ENCODE peak calls at places on chromosomes 2 and 18, in seven cellular contexts. R is AG09319; J is NT2/D1; Z is RWPE2; E is non-pigmented ciliary epithelial cell; D is activated T-helper 1 cell treated with anti-CD3 and anti-CD28 coated beads, Interleukin-12 subunit alpha, Interleukin-12 subunit beta, Interleukin-2, Interleukin-4 antibody, amounts not matched to agents 30 ng/mL and 10 ng/mL and 1 ng/mL, durations not matched to agents 14 hours and 24 hours and 36 hours; K is GM10248. C is an unnamed sample.

GRCh38 chr2:159379181-159379580 is 92.7 kb upstream of the WDSUB1 start:
- DNase-seq in R (no peak), J (no peak), Z (no peak), E (no peak), D (no peak), K (no peak), C (no peak)

GRCh38 chr2:58448065-58448507 is 207.0 kb upstream of the FANCL start:
- DNase-seq in R (peak; percentile 10), J (peak; percentile 83), Z (no peak), E (peak; percentile 30), D (no peak), K (peak; percentile 22), C (peak; percentile 69)

GRCh38 chr2:104733544-104733943 is 120.4 kb upstream of the POU3F3 start:
- DNase-seq in R (no peak), J (peak; percentile 42), Z (no peak), E (no peak), D (no peak), K (no peak), C (peak; percentile 27)

GRCh38 chr2:43228782-43229659 is 2.6 kb upstream of the ZFP36L2 start:
- DNase-seq in R (no peak), J (no peak), Z (no peak), E (no peak), D (no peak), K (no peak), C (no peak)

GRCh38 chr2:14831458-14831857 is 198.9 kb downstream of the LRATD1 start:
- DNase-seq in R (no peak), J (no peak), Z (no peak), E (no peak), D (no peak), K (no peak), C (no peak)

GRCh38 chr2:217981084-217981730 is 21.6 kb downstream of the TNS1 start:
- DNase-seq in R (no peak), J (no peak), Z (no peak), E (no peak), D (no peak), K (no peak), C (no peak)

GRCh38 chr2:166239548-166239947 is 111.7 kb upstream of the SCN1A start:
- DNase-seq in R (no peak), J (no peak), Z (peak; percentile 54), E (peak; percentile 92), D (no peak), K (no peak), C (no peak)

GRCh38 chr18:76823574-76823973 is 1.2 kb downstream of the ZNF236 start:
- DNase-seq in R (no peak), J (no peak), Z (peak; percentile 52), E (no peak), D (no peak), K (peak; percentile 44), C (no peak)

GRCh38 chr18:23703057-23703986 is 14.1 kb downstream of the LAMA3 start:
- DNase-seq in R (peak; percentile 45), J (no peak), Z (no peak), E (peak; percentile 38), D (no peak), K (peak; percentile 45), C (peak; percentile 26)

GRCh38 chr2:236656166-236656565 is 86.5 kb downstream of the ACKR3 start:
- DNase-seq in R (no peak), J (no peak), Z (no peak), E (no peak), D (no peak), K (no peak), C (no peak)

GRCh38 chr2:64848363-64848762 is 140.8 kb upstream of the SLC1A4 start:
- DNase-seq in R (no peak), J (no peak), Z (no peak), E (no peak), D (no peak), K (no peak), C (no peak)

GRCh38 chr2:207765541-207765940 is 4.2 kb downstream of the FZD5 start:
- DNase-seq in R (no peak), J (peak; percentile 87), Z (no peak), E (no peak), D (no peak), K (no peak), C (no peak)

GRCh38 chr2:54927751-54928615 is 122.3 kb downstream of the RTN4 start:
- DNase-seq in R (no peak), J (no peak), Z (no peak), E (no peak), D (no peak), K (no peak), C (no peak)

GRCh38 chr18:8504451-8504850 is 104.8 kb upstream of the RAB12 start:
- DNase-seq in R (no peak), J (no peak), Z (no peak), E (no peak), D (no peak), K (no peak), C (no peak)

GRCh38 chr2:101473911-101474751 is 781 bp downstream of the RFX8 start:
- DNase-seq in R (no peak), J (peak; percentile 25), Z (no peak), E (no peak), D (peak; percentile 52), K (no peak), C (no peak)

GRCh38 chr2:144524190-144524957 is 4.5 kb upstream of the ZEB2 start:
- DNase-seq in R (no peak), J (peak; percentile 77), Z (no peak), E (no peak), D (no peak), K (no peak), C (no peak)

GRCh38 chr18:54608008-54608642 is 17.1 kb downstream of the DYNAP start:
- DNase-seq in R (peak; percentile 2), J (no peak), Z (no peak), E (no peak), D (no peak), K (no peak), C (no peak)

GRCh38 chr2:33033524-33034150 is 86.9 kb downstream of the LTBP1 start:
- DNase-seq in R (no peak), J (no peak), Z (no peak), E (no peak), D (no peak), K (no peak), C (peak; percentile 29)

GRCh38 chr2:64730551-64731305 is 77.0 kb upstream of the SERTAD2 start:
- DNase-seq in R (peak; percentile 64), J (no peak), Z (no peak), E (no peak), D (peak; percentile 35), K (no peak), C (no peak)

GRCh38 chr2:85344356-85344954 is 9.9 kb downstream of the RETSAT start:
- DNase-seq in R (no peak), J (no peak), Z (no peak), E (no peak), D (no peak), K (no peak), C (no peak)

GRCh38 chr2:135279209-135279608 is 227.1 kb downstream of the RAB3GAP1 start:
- DNase-seq in R (no peak), J (no peak), Z (no peak), E (no peak), D (no peak), K (no peak), C (no peak)

GRCh38 chr18:67218556-67218955 is 298.0 kb downstream of the DSEL start:
- DNase-seq in R (no peak), J (no peak), Z (no peak), E (no peak), D (no peak), K (no peak), C (no peak)

GRCh38 chr18:69758458-69758857 is 189.2 kb downstream of the CD226 start:
- DNase-seq in R (no peak), J (no peak), Z (no peak), E (no peak), D (no peak), K (no peak), C (no peak)

GRCh38 chr2:23399674-23400261 is 14.8 kb downstream of the KLHL29 start:
- DNase-seq in R (no peak), J (no peak), Z (peak; percentile 7), E (no peak), D (no peak), K (peak; percentile 61), C (no peak)